ENCODE peak calls at places on chromosomes 2 and 18, in six cellular contexts. I is AG09319, O is lung, U is AG10803, D is AG04449, L is ovary. H is an unnamed sample.

GRCh38 chr2:107325983-107326786 is 440.2 kb upstream of the ST6GAL2 start:
- DNase-seq in I (no peak), O (no peak), U (peak), D (no peak), L (no peak), H (no peak)

GRCh38 chr2:99624682-99625081 is 134.9 kb upstream of the REV1 start:
- DNase-seq in I (no peak), O (no peak), U (no peak), D (no peak), L (no peak), H (no peak)

GRCh38 chr2:73920577-73921545 is 5.8 kb upstream of the DGUOK start:
- DNase-seq in I (no peak), O (no peak), U (no peak), D (no peak), L (no peak), H (peak)

GRCh38 chr2:33380001-33380609 is 96.3 kb upstream of the RASGRP3 start:
- DNase-seq in I (no peak), O (no peak), U (no peak), D (no peak), L (no peak), H (no peak)

GRCh38 chr2:72891091-72891818 is 4.0 kb downstream of the SPR start:
- DNase-seq in I (no peak), O (no peak), U (no peak), D (no peak), L (no peak), H (no peak)

GRCh38 chr2:160491922-160492371 is 1.7 kb downstream of the RBMS1 start:
- DNase-seq in I (no peak), O (no peak), U (peak), D (peak), L (no peak), H (no peak)

GRCh38 chr2:241901500-241902351 is 32.2 kb downstream of the RTP5 start:
- DNase-seq in I (no peak), O (no peak), U (no peak), D (no peak), L (peak), H (no peak)

GRCh38 chr2:69157441-69157840 is 144.5 kb downstream of the ANTXR1 start:
- DNase-seq in I (no peak), O (no peak), U (no peak), D (no peak), L (no peak), H (no peak)

GRCh38 chr2:134453973-134454372 is 200.1 kb downstream of the MGAT5 start:
- DNase-seq in I (no peak), O (no peak), U (no peak), D (no peak), L (no peak), H (no peak)

GRCh38 chr2:240711296-240711695 is 19.6 kb downstream of the AQP12A start:
- DNase-seq in I (no peak), O (no peak), U (no peak), D (no peak), L (no peak), H (no peak)

GRCh38 chr2:231241755-231242507 is 43.5 kb downstream of the ARMC9 start:
- DNase-seq in I (peak), O (no peak), U (peak), D (no peak), L (peak), H (no peak)

GRCh38 chr2:112465373-112465772 is 16.6 kb upstream of the TTL start:
- DNase-seq in I (no peak), O (no peak), U (peak), D (no peak), L (no peak), H (no peak)

GRCh38 chr18:14908541-14908940 is 160.6 kb downstream of the ANKRD30B start:
- DNase-seq in I (no peak), O (no peak), U (no peak), D (no peak), L (no peak), H (no peak)

GRCh38 chr2:53543083-53543482 is 224.5 kb upstream of the CHAC2 start:
- DNase-seq in I (no peak), O (no peak), U (no peak), D (no peak), L (no peak), H (no peak)

GRCh38 chr2:166628478-166629136 is 134.6 kb upstream of the SCN7A start:
- DNase-seq in I (no peak), O (no peak), U (no peak), D (no peak), L (no peak), H (no peak)

GRCh38 chr18:38115201-38115600 is 549.6 kb upstream of the CELF4 start:
- DNase-seq in I (no peak), O (no peak), U (no peak), D (no peak), L (no peak), H (no peak)

GRCh38 chr2:40344364-40344763 is 107.5 kb downstream of the SLC8A1 start:
- DNase-seq in I (no peak), O (no peak), U (no peak), D (no peak), L (no peak), H (no peak)

GRCh38 chr18:13236411-13236810 is 17.9 kb downstream of the LDLRAD4 start:
- DNase-seq in I (no peak), O (no peak), U (no peak), D (no peak), L (no peak), H (no peak)

GRCh38 chr18:61957801-61958516 is 65.2 kb upstream of the RNF152 start:
- DNase-seq in I (no peak), O (no peak), U (no peak), D (no peak), L (no peak), H (no peak)
- TF ChIP-seq CTCF in I (no peak), O (no peak), U (no peak), D (peak), L (no peak), H (no peak)

DNA sequence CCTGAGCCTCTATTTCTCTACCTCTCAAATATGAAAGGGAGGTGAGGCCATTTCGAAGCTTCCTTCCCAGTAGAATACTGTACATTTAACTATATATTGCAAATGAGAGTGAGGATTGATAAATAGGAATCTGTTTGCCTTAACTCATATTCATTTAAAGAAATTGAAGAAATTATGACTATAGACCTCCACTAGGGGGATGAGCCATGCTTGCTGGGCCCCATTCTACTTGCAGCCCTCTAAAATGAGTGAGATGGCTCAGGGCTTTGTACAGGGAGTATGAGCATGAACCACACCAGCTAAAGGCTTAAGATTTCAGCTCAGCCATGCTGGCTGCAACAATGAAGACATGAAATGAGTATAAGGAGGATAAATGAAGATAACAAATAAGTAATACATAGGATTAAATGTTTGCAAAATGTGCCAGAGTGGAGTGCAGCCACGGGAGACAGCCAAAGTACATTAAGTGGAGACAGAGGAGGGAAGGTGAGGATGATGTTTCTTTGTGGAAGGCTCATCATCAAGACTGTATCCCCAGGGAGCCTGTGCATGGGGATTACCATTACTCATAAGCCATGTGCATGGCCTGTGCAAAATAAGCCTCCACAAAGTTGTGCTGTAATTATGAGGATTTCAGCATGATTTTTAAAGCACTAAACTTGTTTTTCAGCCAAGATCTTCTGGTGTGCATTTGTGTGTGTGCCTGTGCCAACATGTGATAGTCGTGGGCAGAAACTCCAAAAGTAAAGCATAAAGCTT is 300.8 kb downstream of the CNTNAP5 start:
- DNase-seq in I (no peak), O (no peak), U (no peak), D (no peak), L (no peak), H (no peak)
- TF ChIP-seq CTCF in I (no peak), O (no peak), U (no peak), D (no peak), L (no peak), H (no peak)

DNA sequence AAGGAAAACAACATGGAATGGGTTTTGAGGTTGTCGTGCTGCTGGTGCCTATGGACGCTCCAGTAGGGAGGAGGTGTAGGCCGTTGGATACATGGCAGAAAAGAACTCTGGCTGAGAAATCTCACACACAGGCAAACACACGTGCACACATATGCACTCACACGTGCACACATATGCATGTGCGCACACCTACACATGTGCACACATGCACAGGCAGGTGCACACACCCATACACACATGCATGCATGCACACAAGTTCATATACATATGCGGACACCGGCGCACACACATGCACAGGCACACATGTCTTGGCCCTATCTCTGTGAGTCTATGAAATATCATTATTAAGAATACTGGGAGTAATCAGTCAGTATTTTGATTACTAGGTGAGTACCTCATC is 150.4 kb downstream of the LRRC30 start:
- DNase-seq in I (no peak), O (no peak), U (no peak), D (no peak), L (no peak), H (no peak)
- TF ChIP-seq CTCF in I (no peak), O (no peak), U (no peak), D (no peak), L (no peak), H (no peak)

DNA sequence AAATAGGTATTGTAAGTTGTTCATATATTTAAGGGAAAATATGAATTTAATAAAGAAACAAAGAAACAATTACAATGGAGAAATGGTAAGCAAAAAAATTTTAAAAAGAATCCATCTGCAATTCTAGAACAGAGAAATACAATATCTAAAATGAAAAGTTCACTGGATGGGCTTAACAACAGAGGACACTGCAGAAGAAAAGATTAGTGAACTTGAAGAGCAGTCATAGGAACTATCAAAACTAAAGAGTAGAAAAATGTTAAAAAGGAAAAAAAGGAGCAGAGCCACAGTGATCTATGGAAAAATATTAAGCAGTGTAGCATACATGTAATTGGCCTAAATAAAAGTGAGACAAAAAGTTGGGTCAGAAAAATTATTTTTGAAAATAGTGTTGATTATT is 83.5 kb downstream of the ALK start:
- DNase-seq in I (no peak), O (no peak), U (no peak), D (no peak), L (no peak), H (no peak)
- TF ChIP-seq CTCF in I (no peak), O (no peak), U (no peak), D (no peak), L (no peak), H (no peak)

GRCh38 chr2:11743531-11743815 is 3.0 kb upstream of the LPIN1 start:
- DNase-seq in I (no peak), O (no peak), U (no peak), D (no peak), L (no peak), H (no peak)

GRCh38 chr2:11744631-11745394 is 1.6 kb upstream of the LPIN1 start:
- DNase-seq in I (no peak), O (peak), U (peak), D (no peak), L (no peak), H (peak)

GRCh38 chr2:11742702-11743530 is 3.5 kb upstream of the LPIN1 start:
- DNase-seq in I (no peak), O (no peak), U (no peak), D (no peak), L (no peak), H (no peak)

GRCh38 chr2:11742317-11742701 is 4.1 kb upstream of the LPIN1 start:
- DNase-seq in I (no peak), O (no peak), U (no peak), D (no peak), L (no peak), H (no peak)

GRCh38 chr2:11743846-11744553 is 2.4 kb upstream of the LPIN1 start:
- DNase-seq in I (peak), O (peak), U (peak), D (peak), L (peak), H (peak)
- TF ChIP-seq CTCF in I (no peak), O (no peak), U (no peak), D (no peak), L (no peak), H (no peak)

GRCh38 chr2:148020358-148021058 is at the start of gene ORC4:
- DNase-seq in I (peak), O (peak), U (peak), D (peak), L (peak), H (peak)
- TF ChIP-seq CTCF in I (peak), O (no peak), U (peak), D (peak), L (no peak), H (no peak)

DNA sequence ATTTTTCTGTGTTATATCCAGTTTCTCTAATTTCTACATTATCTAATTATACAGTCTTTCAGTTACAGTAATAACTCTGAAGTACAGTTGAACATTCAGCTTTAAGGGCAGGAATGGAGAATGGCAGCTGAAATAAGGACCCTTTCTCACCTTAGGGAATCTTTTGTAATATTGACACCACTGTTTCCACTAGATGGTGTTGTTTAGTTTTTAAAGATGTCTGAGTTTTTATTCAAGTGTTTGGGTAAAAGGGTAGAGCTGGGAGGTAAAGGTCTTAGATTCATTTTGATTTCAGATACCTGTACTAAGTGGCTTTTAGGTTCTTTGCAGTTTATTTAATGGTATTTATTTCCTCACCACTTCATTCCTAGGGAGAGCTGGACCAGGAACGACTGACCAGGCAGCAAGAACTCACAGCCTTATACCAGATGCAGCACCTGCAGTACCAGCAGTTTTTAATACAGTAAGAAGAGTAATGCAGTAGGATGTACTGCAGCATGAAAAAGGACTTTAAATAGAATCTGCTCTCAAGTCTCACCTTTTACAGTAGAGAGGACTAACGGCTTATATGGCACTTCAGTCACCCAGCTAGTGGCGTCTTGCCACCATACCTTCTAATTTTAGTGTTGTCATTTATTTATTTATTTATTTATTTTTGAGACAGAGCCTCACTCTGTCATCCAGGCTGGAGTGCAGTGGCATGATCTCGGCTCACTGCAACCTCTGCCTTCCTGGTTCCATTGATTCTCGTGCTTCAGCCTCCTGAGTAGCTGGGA is 33.2 kb upstream of the KCNJ13 start:
- DNase-seq in I (no peak), O (no peak), U (no peak), D (no peak), L (no peak), H (no peak)
- TF ChIP-seq CTCF in I (no peak), O (no peak), U (no peak), D (no peak), L (no peak), H (peak)

GRCh38 chr2:101197215-101197745 is 46.1 kb upstream of the TBC1D8 start:
- DNase-seq in I (no peak), O (no peak), U (no peak), D (no peak), L (no peak), H (no peak)
- TF ChIP-seq CTCF in I (no peak), O (no peak), U (peak), D (no peak), L (no peak), H (no peak)

GRCh38 chr2:177149155-177149503 is 63.5 kb upstream of the HNRNPA3 start:
- DNase-seq in I (no peak), O (no peak), U (no peak), D (no peak), L (no peak), H (no peak)
- TF ChIP-seq CTCF in I (no peak), O (no peak), U (no peak), D (no peak), L (no peak), H (peak)

H was measured in activated CD8-positive, alpha-beta T cell treated with anti-CD3 and anti-CD28 coated beads for 36 hours.